ENCODE peak calls at places on chromosomes 1 and 21, in ten cellular contexts. C is suprapubic skin; I is T-helper 2 cell; A is progenitor cell of endocrine pancreas; F is keratinocyte; X is ACHN; V is AG10803; E is left ventricle myocardium inferior; T is H9; O is activated CD8-positive, alpha-beta memory T cell treated with anti-CD3 and anti-CD28 coated beads for 48 hours. L is an unnamed sample.
A peak's percentile ranks its signal among the peaks of the same experiment; 100 is the strongest.

GRCh38 chr1:9289090-9289534 is 3.6 kb upstream of the SPSB1 start:
- DNase-seq in T (peak; percentile 55), V (peak; percentile 62), E (peak; percentile 48), F (no peak), X (peak; percentile 71), O (peak; percentile 94), I (peak; percentile 33), C (no peak), A (peak; percentile 44), L (peak; percentile 86)

GRCh38 chr1:204196068-204196795 is at the start of gene KISS1:
- DNase-seq in E (no peak), C (peak; percentile 62), A (no peak), F (no peak), O (no peak), T (no peak), V (no peak), I (no peak), X (no peak), L (peak; percentile 32)

GRCh38 chr21:36535618-36536241 is 55.8 kb upstream of the CLDN14 start:
- DNase-seq in I (no peak), O (no peak), F (no peak), T (no peak), C (peak; percentile 37), V (no peak), A (no peak), X (no peak), E (no peak), L (no peak)

GRCh38 chr1:107687846-107688753 is 276.9 kb downstream of the VAV3 start:
- DNase-seq in F (no peak), V (no peak), E (no peak), I (no peak), A (no peak), C (no peak), O (no peak), X (peak; percentile 63), T (no peak), L (no peak)

GRCh38 chr1:206923009-206923960 is 1.5 kb upstream of the FCMR start:
- DNase-seq in T (no peak), O (no peak), I (peak; percentile 74), F (no peak), A (no peak), C (no peak), V (no peak), X (no peak), E (no peak), L (no peak)

GRCh38 chr1:201061049-201061448 is 37.5 kb upstream of the KIF21B start:
- DNase-seq in O (no peak), C (no peak), I (no peak), V (no peak), F (no peak), X (no peak), E (peak; percentile 64), A (no peak), T (no peak), L (no peak)

GRCh38 chr1:175887981-175888428 is 144.6 kb upstream of the TNR start:
- DNase-seq in A (peak; percentile 48), V (peak; percentile 43), C (no peak), F (no peak), E (peak; percentile 49), T (peak; percentile 89), I (no peak), X (peak; percentile 57), O (peak; percentile 9), L (peak; percentile 97)

GRCh38 chr1:25065246-25066238 is 135.5 kb upstream of the RUNX3 start:
- DNase-seq in A (no peak), V (peak; percentile 82), I (peak; percentile 82), F (no peak), C (no peak), O (no peak), T (no peak), E (no peak), X (no peak), L (no peak)

GRCh38 chr21:43842742-43843141 is 22.3 kb upstream of the AGPAT3 start:
- DNase-seq in F (no peak), V (no peak), I (no peak), E (no peak), X (no peak), T (no peak), O (no peak), C (no peak), A (no peak), L (no peak)